ENCODE peak calls at places on chromosome 16, in ten cellular contexts. J is RWPE2, Q is H7, U is AG09309, X is GM23248, S is bronchial epithelial cell, I is foreskin fibroblast, V is uterus, W is cardiac fibroblast, C is lower lobe of right lung. L is an unnamed sample.

GRCh38 chr16:68231384-68232136 is 4.4 kb downstream of the ESRP2 start:
- DNase-seq in Q (no peak), U (no peak), W (no peak), I (no peak), X (no peak), V (no peak), J (no peak), S (no peak), C (no peak), L (no peak)

GRCh38 chr16:67155305-67156145 is 4.2 kb downstream of the TRADD start:
- DNase-seq in S (peak), J (peak), C (peak), Q (peak), V (peak), W (peak), X (peak), I (peak), U (no peak), L (no peak)

GRCh38 chr16:65745-66144 is 6.7 kb downstream of the RHBDF1 start:
- DNase-seq in J (peak), V (peak), Q (peak), I (peak), S (peak), X (peak), C (peak), U (no peak), W (peak), L (no peak)

GRCh38 chr16:67426022-67426421 is 4.9 kb upstream of the HSD11B2 start:
- DNase-seq in X (no peak), I (no peak), V (no peak), Q (no peak), U (no peak), W (no peak), J (no peak), C (no peak), S (no peak), L (no peak)

GRCh38 chr16:70778901-70779309 is 22.1 kb downstream of the VAC14 start:
- DNase-seq in U (peak), W (peak), J (no peak), V (peak), X (peak), Q (peak), I (peak), S (peak), C (no peak), L (peak)

GRCh38 chr16:83458612-83459011 is 349.2 kb upstream of the HSBP1 start:
- DNase-seq in X (peak), W (peak), S (peak), J (no peak), V (no peak), C (no peak), I (peak), Q (no peak), U (peak), L (peak)

GRCh38 chr16:64453643-64454042 is 668.2 kb downstream of the CDH11 start:
- DNase-seq in W (no peak), U (peak), X (no peak), J (no peak), Q (no peak), V (no peak), C (no peak), I (no peak), S (no peak), L (no peak)

GRCh38 chr16:24235806-24236205 is 20.3 kb upstream of the CACNG3 start:
- DNase-seq in J (no peak), Q (no peak), X (no peak), S (no peak), U (no peak), I (no peak), C (no peak), W (no peak), V (no peak), L (no peak)

GRCh38 chr16:10805362-10805761 is 13.2 kb downstream of the TVP23A start:
- DNase-seq in V (no peak), X (no peak), S (no peak), C (no peak), Q (no peak), I (no peak), J (no peak), W (no peak), U (no peak), L (no peak)

GRCh38 chr16:50520451-50521245 is 27.5 kb upstream of the NKD1 start:
- DNase-seq in W (no peak), J (no peak), I (no peak), U (no peak), V (no peak), Q (no peak), S (no peak), C (no peak), X (no peak), L (no peak)

GRCh38 chr16:84088695-84089395 is 27.9 kb downstream of the MBTPS1 start:
- DNase-seq in J (no peak), W (no peak), U (no peak), V (no peak), X (peak), I (no peak), Q (no peak), C (no peak), S (no peak), L (no peak)

GRCh38 chr16:81429045-81429521 is 15.5 kb upstream of the CMIP start:
- DNase-seq in Q (peak), S (no peak), C (no peak), W (peak), I (peak), X (peak), J (no peak), U (no peak), V (no peak), L (no peak)

GRCh38 chr16:75317101-75317522 is 65.7 kb upstream of the BCAR1 start:
- DNase-seq in W (peak), X (peak), U (no peak), Q (no peak), C (no peak), J (no peak), S (no peak), V (peak), I (no peak), L (no peak)

GRCh38 chr16:68298907-68299515 is 11.7 kb downstream of the SLC7A6OS start:
- DNase-seq in Q (no peak), V (peak), X (peak), S (peak), W (peak), C (no peak), I (peak), J (no peak), U (no peak), L (no peak)

GRCh38 chr16:11253009-11253994 is 2.7 kb downstream of the SOCS1 start:
- DNase-seq in W (peak), U (no peak), V (no peak), X (peak), I (peak), J (no peak), C (no peak), Q (no peak), S (peak), L (no peak)

GRCh38 chr16:50448522-50448921 is 79.7 kb upstream of the BRD7 start:
- DNase-seq in U (no peak), I (no peak), C (no peak), S (no peak), Q (peak), X (no peak), V (no peak), J (no peak), W (no peak), L (no peak)

GRCh38 chr16:1708083-1708767 is 2.2 kb downstream of the MAPK8IP3 start:
- DNase-seq in I (no peak), W (no peak), V (no peak), J (no peak), C (no peak), U (no peak), S (no peak), X (no peak), Q (no peak), L (no peak)

GRCh38 chr16:82083710-82084353 is 48.8 kb downstream of the HSD17B2 start:
- DNase-seq in I (no peak), X (no peak), C (no peak), S (no peak), V (no peak), Q (no peak), U (no peak), W (no peak), J (no peak), L (no peak)

GRCh38 chr16:49486350-49486749 is 112.7 kb downstream of the C16orf78 start:
- DNase-seq in S (no peak), C (no peak), U (no peak), Q (no peak), J (no peak), V (no peak), X (no peak), W (peak), I (no peak), L (no peak)

GRCh38 chr16:8262299-8262698 is 328.0 kb downstream of the TMEM114 start:
- DNase-seq in J (no peak), S (no peak), Q (no peak), X (no peak), C (no peak), V (no peak), W (no peak), U (no peak), I (no peak), L (no peak)

GRCh38 chr16:12259258-12259657 is 282.7 kb downstream of the SNX29 start:
- DNase-seq in V (no peak), I (no peak), W (no peak), U (no peak), S (no peak), J (peak), X (no peak), Q (no peak), C (no peak), L (no peak)

GRCh38 chr16:10824111-10824893 is 5.7 kb upstream of the TVP23A start:
- DNase-seq in C (peak), X (no peak), Q (no peak), S (no peak), V (no peak), J (no peak), U (no peak), I (no peak), W (no peak), L (no peak)

GRCh38 chr16:90040152-90041023 is 21.1 kb upstream of the DBNDD1 start:
- DNase-seq in W (no peak), I (no peak), Q (peak), U (no peak), X (no peak), C (no peak), V (no peak), S (no peak), J (no peak), L (no peak)

GRCh38 chr16:54284319-54284930 is 2.2 kb downstream of the IRX3 start:
- DNase-seq in V (no peak), C (no peak), I (no peak), J (peak), Q (peak), W (no peak), U (no peak), S (no peak), X (peak), L (no peak)

GRCh38 chr16:57191056-57191536 is 5.0 kb downstream of the RSPRY1 start:
- DNase-seq in I (peak), C (no peak), S (peak), Q (no peak), X (peak), U (no peak), V (no peak), J (no peak), W (peak), L (no peak)

GRCh38 chr16:30351586-30352419 is 3.3 kb downstream of the CD2BP2 start:
- DNase-seq in J (no peak), U (peak), Q (no peak), W (peak), X (peak), S (peak), V (peak), I (peak), C (peak), L (peak)

GRCh38 chr16:72715267-72715666 is 332.7 kb downstream of the ZFHX3 start:
- DNase-seq in W (peak), S (peak), V (no peak), U (no peak), X (peak), Q (no peak), I (no peak), C (no peak), J (no peak), L (no peak)

GRCh38 chr16:82524939-82525338 is 101.8 kb upstream of the CDH13 start:
- DNase-seq in I (no peak), W (no peak), Q (no peak), S (no peak), X (no peak), V (no peak), C (no peak), J (no peak), U (no peak), L (no peak)

DNA sequence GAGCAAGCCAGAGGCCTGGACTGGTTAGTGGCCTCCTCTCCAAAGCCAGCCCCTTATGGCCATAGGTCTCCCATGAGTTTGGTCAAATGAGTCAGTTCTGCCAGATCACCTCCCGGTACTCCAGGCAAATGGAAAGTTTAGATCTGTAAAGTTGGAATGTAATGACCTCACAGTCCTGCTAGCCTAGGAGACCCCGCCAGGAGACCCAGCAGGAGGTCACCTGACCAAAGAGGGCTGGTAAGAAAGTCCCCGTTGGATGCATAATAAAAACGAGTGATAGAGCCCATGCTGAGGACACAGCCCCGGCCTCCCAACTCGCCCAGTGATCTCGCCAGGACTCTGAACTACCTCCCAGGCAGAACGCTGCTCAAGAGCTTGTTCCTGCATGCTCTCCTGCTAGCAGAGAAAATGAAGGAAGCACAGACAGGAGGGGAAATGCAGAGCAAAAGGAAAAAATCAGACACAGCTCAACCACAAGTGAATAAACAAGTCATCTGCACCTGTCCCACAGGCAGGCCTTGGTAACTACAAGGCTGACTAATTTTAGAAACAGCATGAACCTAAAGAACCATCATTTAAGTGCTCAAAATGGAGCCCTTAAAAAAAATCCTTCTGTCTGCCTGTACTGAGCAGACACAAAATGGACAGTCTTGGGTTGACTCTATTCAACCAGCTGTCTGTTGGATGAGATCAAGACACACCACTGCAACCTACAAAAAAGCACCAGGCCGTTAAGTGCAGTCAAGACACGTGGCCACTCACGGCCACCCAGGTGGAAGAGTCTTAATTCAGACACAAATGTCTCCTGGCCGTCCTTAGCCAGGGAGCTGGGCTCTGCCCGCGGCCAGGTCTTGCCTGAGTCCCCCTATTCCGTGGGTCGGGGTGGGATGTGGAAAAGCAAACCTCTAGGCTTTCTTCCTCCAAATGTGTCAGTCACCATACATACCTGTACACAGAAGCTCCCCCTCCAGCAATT is 9.2 kb downstream of the CDIP1 start:
- DNase-seq in X (peak), Q (peak), J (no peak), U (no peak), I (no peak), S (peak), C (no peak), W (no peak), V (no peak), L (peak)
- H3K4me3 ChIP-seq in X (no peak), Q (no peak), J (no peak), U (no peak), I (no peak), S (no peak), C (no peak), W (no peak), V (no peak), L (no peak)

GRCh38 chr16:87077750-87078127 is 239.5 kb downstream of the C16orf95 start:
- DNase-seq in W (no peak), J (no peak), U (no peak), C (no peak), Q (no peak), I (no peak), S (no peak), V (no peak), X (no peak), L (no peak)

GRCh38 chr16:87074635-87075318 is 242.4 kb downstream of the C16orf95 start:
- DNase-seq in Q (no peak), V (no peak), S (no peak), U (no peak), J (no peak), W (no peak), I (no peak), C (no peak), X (no peak), L (no peak)

GRCh38 chr16:87076331-87076949 is 240.8 kb downstream of the C16orf95 start:
- DNase-seq in S (no peak), I (no peak), J (no peak), X (no peak), C (no peak), Q (no peak), V (no peak), W (no peak), U (no peak), L (no peak)

GRCh38 chr16:87075319-87075860 is 241.8 kb downstream of the C16orf95 start:
- DNase-seq in I (no peak), S (no peak), W (no peak), J (no peak), V (no peak), U (no peak), X (no peak), Q (no peak), C (no peak), L (no peak)

GRCh38 chr16:87076950-87077749 is 240.0 kb downstream of the C16orf95 start:
- DNase-seq in X (peak), J (no peak), Q (peak), S (peak), C (peak), V (no peak), I (peak), W (peak), U (no peak), L (no peak)
- H3K4me3 ChIP-seq in X (no peak), J (no peak), Q (no peak), S (no peak), C (no peak), V (no peak), I (no peak), W (no peak), U (no peak), L (no peak)

DNA sequence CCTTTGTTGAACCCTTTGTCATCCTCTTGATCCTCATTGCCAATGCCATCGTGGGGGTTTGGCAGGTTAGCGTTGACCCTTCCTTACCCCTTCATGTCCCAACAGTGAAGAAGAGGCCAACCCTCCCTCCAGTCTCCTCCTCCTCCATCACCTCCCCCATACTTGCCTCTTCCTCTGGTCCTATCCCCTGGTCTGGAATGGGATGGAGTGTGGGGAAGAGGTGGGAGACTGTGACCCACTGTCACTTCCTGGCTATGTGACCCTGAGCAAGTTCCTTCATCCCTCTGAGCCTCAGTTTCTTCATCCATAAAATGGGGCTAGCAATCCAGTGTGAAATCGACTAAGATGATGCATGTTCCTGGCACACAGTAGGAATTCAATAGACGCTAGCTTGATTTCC is 2.7 kb downstream of the ATP2A1 start:
- DNase-seq in I (no peak), X (no peak), V (no peak), W (no peak), Q (no peak), C (no peak), J (no peak), S (no peak), U (no peak), L (no peak)
- H3K4me3 ChIP-seq in I (no peak), X (no peak), V (no peak), W (no peak), Q (no peak), C (no peak), J (no peak), S (no peak), U (no peak), L (no peak)

GRCh38 chr16:85617948-85618347 is 4.8 kb downstream of the GSE1 start:
- DNase-seq in X (no peak), W (no peak), J (no peak), U (no peak), S (peak), V (no peak), Q (no peak), I (no peak), C (peak), L (no peak)

GRCh38 chr16:85616608-85617311 is 3.6 kb downstream of the GSE1 start:
- DNase-seq in W (no peak), X (no peak), U (no peak), I (no peak), J (no peak), Q (no peak), S (no peak), V (peak), C (peak), L (no peak)

GRCh38 chr16:85614338-85615013 is 1.4 kb downstream of the GSE1 start:
- DNase-seq in C (no peak), J (no peak), X (no peak), Q (peak), V (no peak), S (no peak), I (no peak), U (no peak), W (no peak), L (no peak)

GRCh38 chr16:85615014-85615851 is 2.1 kb downstream of the GSE1 start:
- DNase-seq in S (peak), J (peak), C (peak), X (no peak), U (no peak), I (no peak), W (no peak), Q (peak), V (no peak), L (no peak)

DNA sequence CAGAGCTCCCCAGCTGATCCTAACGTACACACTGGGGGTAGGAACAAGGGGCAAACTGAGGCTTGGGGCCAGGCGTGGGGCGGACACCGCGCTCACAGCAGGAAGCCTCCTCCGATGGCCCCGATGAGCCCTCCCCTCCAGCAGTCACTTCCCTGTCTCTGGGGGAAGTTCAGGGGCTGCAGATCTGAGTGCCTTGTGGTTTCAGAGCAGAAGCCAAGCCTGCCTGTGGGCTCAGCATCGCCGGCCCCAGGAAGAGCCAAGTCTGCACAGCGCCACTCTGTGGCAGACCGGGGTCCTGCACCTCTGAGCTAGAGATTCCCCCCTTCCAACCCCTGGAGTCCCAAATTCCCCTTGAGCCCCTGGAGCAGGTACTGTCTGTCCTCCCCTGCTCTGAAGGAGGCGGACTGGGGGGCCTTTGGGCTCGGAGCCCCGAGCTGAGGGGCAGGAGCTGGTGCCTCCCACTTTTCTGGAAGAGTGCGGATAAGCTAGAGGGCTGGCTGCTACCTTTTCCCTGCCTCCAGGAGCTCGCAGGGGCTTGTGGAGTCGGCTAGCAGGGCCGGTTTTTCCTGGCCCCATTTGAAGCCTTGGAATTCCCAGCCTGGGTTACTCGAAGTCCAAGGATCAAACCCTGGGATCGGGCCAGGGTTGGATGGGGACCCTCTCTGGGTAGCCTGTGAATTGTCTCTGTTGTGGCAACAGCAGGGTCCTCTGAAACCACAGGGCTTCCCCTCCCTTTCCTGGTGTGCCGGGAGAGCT is 2.9 kb downstream of the GSE1 start:
- DNase-seq in V (peak), I (peak), W (peak), U (no peak), Q (peak), C (peak), X (peak), S (peak), J (no peak), L (peak)
- H3K4me3 ChIP-seq in V (no peak), I (no peak), W (no peak), U (no peak), Q (no peak), C (peak), X (no peak), S (no peak), J (no peak), L (no peak)

L was measured in skeletal muscle cell.